ENCODE peak calls at places on chromosomes 6 and 20, in seven cellular contexts. Q, O, V, R, K, L and B are unnamed samples.

GRCh38 chr6:53107091-53107490 is 41.5 kb downstream of the GCM1 start:
- DNase-seq in R (no peak), L (no peak), Q (no peak), V (no peak), O (peak), K (peak), B (peak)

GRCh38 chr6:43962458-43962857 is 164.8 kb downstream of the MRPL14 start:
- DNase-seq in V (no peak), Q (no peak), L (no peak), K (peak), R (no peak), O (peak), B (no peak)

GRCh38 chr20:39349240-39349639 is 387.1 kb downstream of the DHX35 start:
- DNase-seq in O (no peak), K (no peak), Q (no peak), L (no peak), V (no peak), R (no peak), B (no peak)

GRCh38 chr20:17843246-17844132 is 125.1 kb downstream of the SNX5 start:
- DNase-seq in O (peak), K (peak), L (peak), Q (peak), V (no peak), R (peak), B (peak)

GRCh38 chr20:44041001-44041400 is 126.3 kb downstream of the TOX2 start:
- DNase-seq in Q (no peak), K (no peak), V (peak), R (no peak), L (no peak), O (no peak), B (no peak)

GRCh38 chr6:131175559-131175958 is 40.3 kb downstream of the AKAP7 start:
- DNase-seq in O (no peak), V (no peak), Q (no peak), R (no peak), L (no peak), K (no peak), B (peak)

GRCh38 chr6:11414564-11414963 is 123.0 kb upstream of the TMEM170B start:
- DNase-seq in V (no peak), K (no peak), R (no peak), O (no peak), Q (no peak), L (peak), B (no peak)

GRCh38 chr6:152642578-152643375 is 5.6 kb upstream of the SYNE1 start:
- DNase-seq in Q (peak), K (peak), O (peak), R (peak), V (peak), L (peak), B (peak)

GRCh38 chr6:132341646-132342045 is 59.6 kb downstream of the MOXD1 start:
- DNase-seq in K (no peak), L (no peak), R (no peak), V (no peak), O (peak), Q (no peak), B (no peak)

GRCh38 chr20:59807909-59808728 is 125.3 kb downstream of the SYCP2 start:
- DNase-seq in L (no peak), V (no peak), Q (no peak), O (no peak), K (no peak), R (no peak), B (no peak)

GRCh38 chr6:4136354-4136831 is 1.0 kb upstream of the ECI2 start:
- DNase-seq in K (no peak), L (no peak), V (no peak), R (no peak), Q (no peak), O (no peak), B (no peak)

GRCh38 chr6:30196376-30196775 is 16.8 kb downstream of the TRIM26 start:
- DNase-seq in O (no peak), L (no peak), V (no peak), Q (no peak), R (no peak), K (no peak), B (no peak)

GRCh38 chr6:88730602-88731001 is 232.8 kb downstream of the RNGTT start:
- DNase-seq in R (no peak), V (no peak), Q (no peak), K (peak), O (peak), L (peak), B (peak)

GRCh38 chr6:43436577-43437282 is 9.4 kb downstream of the ABCC10 start:
- DNase-seq in V (no peak), K (peak), Q (no peak), R (no peak), L (peak), O (peak), B (peak)

GRCh38 chr20:43941476-43942212 is 27.0 kb downstream of the TOX2 start:
- DNase-seq in K (peak), L (peak), V (no peak), Q (no peak), O (peak), R (no peak), B (peak)

GRCh38 chr6:156877126-156877863 is 100.1 kb downstream of the ARID1B start:
- DNase-seq in O (peak), Q (no peak), L (no peak), V (no peak), K (no peak), R (peak), B (no peak)

GRCh38 chr6:68651018-68651985 is 16.2 kb downstream of the ADGRB3 start:
- DNase-seq in L (no peak), K (peak), V (no peak), O (no peak), R (no peak), Q (no peak), B (peak)

GRCh38 chr6:27230758-27231111 is 16.8 kb upstream of the PRSS16 start:
- DNase-seq in L (no peak), K (no peak), O (no peak), Q (no peak), V (no peak), R (no peak), B (no peak)
- H3K4me3 ChIP-seq in L (no peak), K (peak), O (no peak), Q (no peak), V (no peak), R (no peak), B (no peak)

DNA sequence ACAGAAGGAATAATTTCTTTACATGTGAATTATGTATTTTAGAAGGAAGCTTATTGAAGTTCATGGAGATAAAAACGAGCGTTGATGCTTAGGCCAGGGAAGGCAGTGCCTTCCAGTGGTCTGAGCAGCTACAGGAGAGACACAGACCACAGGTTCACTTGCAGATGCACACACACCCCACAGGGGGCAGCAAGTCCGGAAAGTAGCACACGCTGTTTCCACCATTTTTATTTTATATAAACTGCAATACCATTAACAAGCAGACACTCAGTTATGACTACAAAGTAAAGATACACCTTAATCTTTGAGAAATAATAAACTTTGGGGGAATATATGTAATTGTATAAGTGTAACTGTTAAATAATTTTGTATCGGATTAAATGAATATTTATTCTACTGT is 13.5 kb upstream of the DACT2 start:
- DNase-seq in R (no peak), V (no peak), L (no peak), K (no peak), Q (no peak), O (no peak), B (no peak)
- TF ChIP-seq CTCF in R (peak), V (peak), L (peak), K (peak), Q (no peak), O (peak), B (no peak)

GRCh38 chr6:113631616-113632015 is 225.5 kb upstream of the MARCKS start:
- DNase-seq in V (no peak), Q (no peak), R (no peak), O (no peak), L (no peak), K (no peak), B (no peak)
- H3K4me3 ChIP-seq in V (no peak), Q (no peak), R (no peak), O (no peak), L (no peak), K (no peak), B (no peak)

GRCh38 chr20:20425785-20426471 is 58.0 kb downstream of the INSM1 start:
- DNase-seq in V (no peak), K (no peak), R (no peak), Q (no peak), L (no peak), O (no peak), B (peak)
- TF ChIP-seq CTCF in V (no peak), K (no peak), R (no peak), Q (no peak), L (no peak), O (no peak), B (no peak)

DNA sequence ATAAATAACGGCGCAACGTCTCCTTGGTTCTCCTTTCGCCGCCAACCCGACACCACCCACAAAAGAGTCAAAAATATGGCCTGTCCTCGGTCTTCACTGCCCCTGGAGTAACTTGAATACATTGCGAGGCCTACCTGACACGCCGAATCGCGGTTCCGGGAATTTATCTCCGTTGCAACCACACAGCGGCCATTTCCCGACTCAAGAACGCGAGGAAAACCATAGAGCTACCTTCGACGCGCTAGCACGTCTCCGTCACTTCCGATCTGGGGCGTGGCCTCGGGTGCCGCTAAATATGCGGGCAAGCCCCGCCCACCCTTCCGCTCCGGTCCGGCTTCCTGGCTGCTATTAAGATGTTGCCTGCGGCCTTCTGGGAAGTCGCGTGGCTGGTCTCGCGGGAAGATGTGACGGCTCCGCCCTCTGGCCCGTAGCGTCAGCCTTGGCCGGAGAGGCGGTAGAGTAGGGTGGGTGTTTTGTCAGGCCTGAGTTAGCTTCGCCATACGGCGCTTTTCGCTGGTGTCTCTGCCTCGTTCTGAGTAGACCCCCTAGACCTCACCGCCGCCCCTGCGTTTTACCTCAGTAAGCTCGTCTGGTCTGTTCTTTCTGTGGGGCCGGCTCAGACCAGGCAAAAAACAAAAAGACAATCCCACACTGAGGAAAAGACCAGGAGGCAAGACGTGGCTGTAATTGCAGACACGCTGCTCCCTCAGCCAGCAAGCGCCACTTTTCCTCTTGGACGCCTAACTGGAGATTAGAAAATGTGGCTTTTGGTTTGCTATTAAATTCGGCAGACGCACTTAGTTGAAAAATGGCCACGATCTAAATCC is at the start of gene BCLAF1:
- DNase-seq in R (peak), L (peak), Q (peak), O (peak), V (peak), K (peak), B (peak)
- H3K4me3 ChIP-seq in R (peak), L (peak), Q (peak), O (peak), V (peak), K (peak), B (peak)

GRCh38 chr6:164106345-164106769 is 691.8 kb downstream of the QKI start:
- DNase-seq in Q (peak), K (peak), L (peak), V (no peak), R (peak), O (peak), B (no peak)

GRCh38 chr6:164108869-164109769 is 694.6 kb downstream of the QKI start:
- DNase-seq in K (peak), L (peak), Q (peak), V (peak), O (no peak), R (peak), B (no peak)

GRCh38 chr6:164107297-164107995 is 692.9 kb downstream of the QKI start:
- DNase-seq in O (peak), R (no peak), Q (peak), K (peak), L (no peak), V (no peak), B (no peak)

GRCh38 chr6:164108092-164108491 is 693.6 kb downstream of the QKI start:
- DNase-seq in R (no peak), K (no peak), L (no peak), O (no peak), Q (no peak), V (no peak), B (no peak)

DNA sequence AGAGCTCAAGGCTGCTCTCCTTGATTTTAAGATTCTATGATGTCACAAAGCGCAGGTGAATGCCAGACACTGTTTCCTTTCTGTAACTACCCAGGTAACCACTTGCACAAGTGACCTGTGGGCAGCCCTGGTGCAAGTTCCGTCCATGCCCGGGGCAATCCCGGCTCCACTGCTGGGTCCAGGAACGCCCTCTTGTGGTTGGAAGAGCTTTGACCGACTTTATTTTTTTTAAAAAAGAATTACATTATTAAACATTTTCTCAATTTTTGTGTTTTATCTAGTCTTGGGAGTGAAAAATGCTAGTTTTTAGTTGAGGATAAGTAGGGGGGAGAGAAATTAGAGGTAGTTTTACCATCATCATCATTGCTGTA is 695.2 kb downstream of the QKI start:
- DNase-seq in O (no peak), R (peak), K (peak), L (peak), Q (peak), V (no peak), B (peak)
- TF ChIP-seq CTCF in O (peak), R (peak), K (peak), L (peak), Q (peak), V (peak), B (no peak)

GRCh38 chr20:46709459-46710148 is at the start of gene SLC2A10:
- DNase-seq in L (peak), R (peak), K (peak), Q (peak), O (peak), V (peak), B (peak)
- H3K4me3 ChIP-seq in L (peak), R (peak), K (peak), Q (peak), O (peak), V (peak), B (peak)

GRCh38 chr6:163182696-163183095 is 231.8 kb upstream of the QKI start:
- DNase-seq in K (no peak), V (no peak), Q (no peak), L (no peak), O (no peak), R (no peak), B (no peak)

GRCh38 chr6:163183791-163184190 is 230.7 kb upstream of the QKI start:
- DNase-seq in L (no peak), O (peak), R (no peak), V (no peak), Q (no peak), K (peak), B (no peak)

GRCh38 chr6:163179721-163180120 is 234.8 kb upstream of the QKI start:
- DNase-seq in V (no peak), K (no peak), L (no peak), R (no peak), Q (no peak), O (no peak), B (no peak)

GRCh38 chr6:163180874-163181541 is 233.5 kb upstream of the QKI start:
- DNase-seq in R (peak), V (peak), Q (peak), K (peak), L (peak), O (peak), B (peak)

DNA sequence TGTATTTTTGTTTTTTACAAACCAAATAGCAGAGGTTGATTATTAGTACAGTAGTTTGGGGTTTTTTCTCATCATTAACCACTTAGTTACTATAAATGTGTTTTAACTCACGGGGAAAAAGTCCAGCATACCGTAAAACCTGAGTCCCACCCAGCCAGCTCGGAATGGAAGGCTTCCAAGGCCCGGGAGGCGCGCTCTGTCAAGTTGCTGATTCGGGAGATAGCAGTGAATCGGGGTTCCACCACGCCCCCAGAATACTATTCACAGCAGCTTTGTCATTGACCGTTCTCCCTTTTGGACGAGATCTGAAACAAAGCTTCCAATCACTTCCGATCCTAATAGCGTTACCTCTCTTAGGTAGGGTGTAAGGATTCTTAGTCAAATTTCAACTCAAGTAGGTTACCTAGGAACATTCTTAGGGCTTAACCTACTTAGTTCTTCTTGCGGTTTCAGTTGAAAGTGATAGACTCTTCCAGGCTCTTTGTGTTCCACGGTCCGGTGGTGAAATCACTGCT is 232.8 kb upstream of the QKI start:
- DNase-seq in O (no peak), L (no peak), Q (no peak), R (no peak), K (no peak), V (no peak), B (no peak)
- TF ChIP-seq CTCF in O (no peak), L (no peak), Q (no peak), R (no peak), K (no peak), V (no peak), B (no peak)